ENCODE peak calls at places on chromosomes 16 and 17, in ten cellular contexts. O is right lobe of liver, Q is body of pancreas, D is lower leg skin, X is esophagus squamous epithelium, J is breast epithelium, U is tibial nerve, I is prostate gland, K is GM12891, G is IMR-90. C is an unnamed sample.

GRCh38 chr16:84785843-84786538 is 33.8 kb upstream of the CRISPLD2 start:
- DNase-seq in G (peak), Q (peak), O (no peak), D (no peak), J (no peak), X (no peak), I (no peak), K (no peak), U (no peak), C (no peak)

GRCh38 chr16:1494129-1494640 is 1.0 kb downstream of the TELO2 start:
- DNase-seq in Q (no peak), K (no peak), J (no peak), O (peak), X (no peak), G (peak), I (peak), D (no peak), U (peak), C (no peak)

GRCh38 chr16:48452991-48453760 is 68.0 kb upstream of the SIAH1 start:
- DNase-seq in O (no peak), U (no peak), J (no peak), D (no peak), G (no peak), K (no peak), X (no peak), I (no peak), Q (no peak), C (no peak)

GRCh38 chr17:75182319-75182568 is 515 bp downstream of the SUMO2 start:
- DNase-seq in D (no peak), I (no peak), K (no peak), J (no peak), X (no peak), O (peak), G (no peak), U (no peak), Q (no peak), C (no peak)

GRCh38 chr17:14214271-14214670 is 22.4 kb downstream of the CDRT15 start:
- DNase-seq in D (no peak), K (no peak), X (no peak), I (no peak), G (peak), U (no peak), O (no peak), Q (no peak), J (no peak), C (no peak)

GRCh38 chr17:80104321-80104955 is 3.1 kb downstream of the GAA start:
- DNase-seq in D (no peak), K (no peak), I (no peak), U (no peak), J (no peak), O (no peak), G (no peak), Q (no peak), X (no peak), C (no peak)

GRCh38 chr17:12867726-12868125 is 78.4 kb downstream of the ARHGAP44 start:
- DNase-seq in J (no peak), K (no peak), O (no peak), U (no peak), X (no peak), I (no peak), Q (no peak), D (no peak), G (no peak), C (no peak)

GRCh38 chr17:55743103-55743679 is 7.7 kb upstream of the PCTP start:
- DNase-seq in Q (peak), U (no peak), D (no peak), K (no peak), J (peak), I (peak), O (peak), G (no peak), X (no peak), C (no peak)

GRCh38 chr16:4846503-4846900 is 586 bp downstream of the GLYR1 start:
- DNase-seq in J (no peak), U (peak), Q (peak), D (peak), O (peak), X (no peak), K (peak), G (peak), I (peak), C (peak)

GRCh38 chr16:85029413-85029794 is 1.8 kb downstream of the KIAA0513 start:
- DNase-seq in G (peak), X (no peak), Q (no peak), K (peak), I (peak), D (no peak), O (no peak), U (no peak), J (no peak), C (peak)

GRCh38 chr17:82020874-82021727 is 1.6 kb downstream of the CENPX start:
- DNase-seq in G (peak), X (no peak), O (peak), I (peak), J (peak), K (no peak), D (no peak), Q (peak), U (peak), C (no peak)

GRCh38 chr16:78292726-78293380 is 193.4 kb downstream of the WWOX start:
- DNase-seq in U (peak), D (peak), I (no peak), J (no peak), Q (no peak), X (no peak), K (no peak), O (peak), G (no peak), C (no peak)

DNA sequence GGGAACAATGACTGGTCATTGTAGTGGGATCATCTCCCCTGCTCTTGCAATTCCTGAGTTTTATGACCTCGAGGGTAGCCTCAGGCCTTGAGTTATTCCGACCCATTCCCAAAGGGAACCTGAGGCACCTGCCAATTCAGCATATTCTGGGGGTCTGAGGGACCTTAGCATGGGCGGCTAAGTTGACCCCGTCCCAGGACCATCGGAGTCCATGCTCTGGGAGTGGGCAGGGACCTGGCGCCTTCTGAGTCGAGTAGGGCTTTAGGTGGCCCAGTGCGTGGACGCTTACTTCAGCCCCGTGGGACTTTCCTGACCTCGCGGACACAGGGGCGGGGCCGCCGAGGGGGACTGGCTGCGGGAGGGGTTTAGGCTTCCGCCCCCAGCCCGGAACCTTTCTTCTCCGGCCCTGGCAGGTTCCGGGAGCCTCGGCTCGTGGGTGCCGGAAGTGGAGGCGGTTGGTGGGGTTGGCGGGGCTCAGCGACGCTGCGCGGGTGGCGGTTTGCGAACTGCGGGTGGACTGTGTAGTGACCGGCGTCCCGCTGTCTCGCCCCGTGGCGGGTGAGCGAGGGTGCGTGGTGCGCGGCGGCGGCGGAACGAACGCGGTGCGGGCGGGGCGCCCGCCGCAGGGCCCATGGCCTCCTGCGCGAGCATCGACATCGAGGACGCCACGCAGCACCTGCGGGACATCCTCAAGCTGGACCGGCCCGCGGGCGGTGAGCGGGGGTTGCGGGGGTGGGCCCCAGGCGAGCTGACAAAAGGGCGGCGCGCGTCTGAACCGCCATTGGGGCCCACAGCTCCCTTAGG is at the start of gene EDC4:
- DNase-seq in G (peak), O (peak), U (peak), J (peak), Q (peak), D (peak), K (peak), I (peak), X (peak), C (peak)
- TF ChIP-seq POLR2A in G (peak), O (peak), U (peak), J (peak), Q (peak), D (no peak), K (peak), I (peak), X (peak), C (peak)

GRCh38 chr17:47924785-47925676 is 16.3 kb upstream of the PNPO start:
- DNase-seq in U (no peak), G (no peak), I (no peak), D (no peak), K (no peak), X (no peak), Q (no peak), J (no peak), O (no peak), C (no peak)
- TF ChIP-seq POLR2A in U (no peak), G (no peak), I (no peak), D (no peak), K (no peak), X (no peak), Q (no peak), J (no peak), O (no peak), C (no peak)

GRCh38 chr16:23695756-23696155 is 17.1 kb downstream of the PLK1 start:
- DNase-seq in O (no peak), J (no peak), G (no peak), X (no peak), K (no peak), U (no peak), Q (no peak), D (no peak), I (no peak), C (no peak)
- TF ChIP-seq POLR2A in O (no peak), J (no peak), G (no peak), X (no peak), K (no peak), U (no peak), Q (no peak), D (no peak), I (no peak), C (no peak)

GRCh38 chr16:28531777-28532744 is 6.7 kb downstream of the NUPR1 start:
- DNase-seq in U (peak), D (peak), J (peak), I (no peak), O (peak), K (no peak), X (no peak), G (no peak), Q (peak), C (no peak)
- TF ChIP-seq POLR2A in U (no peak), D (no peak), J (no peak), I (no peak), O (peak), K (no peak), X (no peak), G (no peak), Q (peak), C (no peak)

GRCh38 chr17:28661635-28662526 is at the start of the genes SDF2 and SUPT6H:
- DNase-seq in K (peak), X (peak), O (peak), U (peak), J (peak), G (peak), D (peak), I (peak), Q (peak), C (peak)
- TF ChIP-seq POLR2A in K (peak), X (peak), O (peak), U (peak), J (peak), G (peak), D (peak), I (peak), Q (peak), C (peak)

GRCh38 chr17:29245401-29245800 is 1.3 kb upstream of the CRYBA1 start:
- DNase-seq in G (no peak), J (no peak), O (no peak), Q (no peak), U (no peak), D (no peak), K (no peak), X (no peak), I (no peak), C (no peak)

GRCh38 chr17:29242790-29243189 is 3.9 kb upstream of the CRYBA1 start:
- DNase-seq in Q (no peak), G (no peak), X (no peak), O (no peak), J (no peak), K (no peak), I (no peak), U (no peak), D (no peak), C (no peak)

GRCh38 chr17:29241015-29241963 is 5.4 kb upstream of the CRYBA1 start:
- DNase-seq in U (no peak), G (peak), J (no peak), Q (no peak), O (peak), D (no peak), I (no peak), X (no peak), K (no peak), C (no peak)

GRCh38 chr17:29242051-29242450 is 4.6 kb upstream of the CRYBA1 start:
- DNase-seq in O (no peak), I (no peak), Q (no peak), G (no peak), J (no peak), D (no peak), U (no peak), X (no peak), K (no peak), C (no peak)

GRCh38 chr17:29243792-29244191 is 2.9 kb upstream of the CRYBA1 start:
- DNase-seq in U (no peak), I (no peak), Q (no peak), K (no peak), J (no peak), D (no peak), X (no peak), O (no peak), G (peak), C (no peak)
- TF ChIP-seq POLR2A in U (no peak), I (no peak), Q (no peak), K (no peak), J (no peak), D (no peak), X (no peak), O (no peak), G (no peak), C (no peak)

DNA sequence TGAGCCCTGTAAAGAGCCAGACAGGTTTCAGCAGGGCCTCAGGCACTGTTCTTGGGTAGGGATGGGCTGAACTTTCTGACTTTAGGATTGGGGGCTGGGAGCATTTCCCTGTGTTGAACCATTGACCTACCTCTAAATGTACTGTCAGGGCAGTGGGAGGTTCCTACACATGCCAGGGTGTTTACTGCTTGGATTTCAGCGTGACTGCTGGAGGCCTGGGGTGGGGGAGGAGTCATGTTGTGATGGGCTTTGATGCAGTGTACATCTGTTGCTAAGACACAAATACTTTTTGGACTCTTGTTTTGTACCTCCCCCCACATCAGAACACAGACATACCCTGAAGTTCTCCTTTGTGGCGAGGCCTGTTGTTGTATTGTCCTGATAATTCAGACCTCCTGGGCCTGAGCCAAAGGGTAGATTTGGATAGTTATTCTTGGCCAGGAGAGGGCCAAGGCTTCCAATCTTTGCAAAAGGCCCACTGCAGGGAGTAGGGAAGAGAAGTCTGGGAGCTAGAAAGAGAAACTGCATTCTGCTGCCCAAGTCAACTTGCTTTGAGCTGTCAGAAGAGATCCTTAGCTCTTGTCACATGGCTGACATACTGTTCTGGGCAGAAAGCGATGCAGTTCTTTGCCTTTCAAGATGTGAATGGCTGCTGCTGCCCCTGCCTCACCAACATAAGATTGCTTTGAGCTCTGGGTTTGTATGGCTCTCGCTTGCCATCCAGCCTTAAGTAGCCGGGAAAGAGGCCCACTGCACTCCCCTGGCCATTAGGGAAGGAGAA is 3.7 kb downstream of the NFE2L1 start:
- DNase-seq in Q (peak), U (peak), D (peak), J (no peak), X (no peak), I (peak), G (peak), K (no peak), O (no peak), C (no peak)
- TF ChIP-seq POLR2A in Q (no peak), U (no peak), D (no peak), J (no peak), X (no peak), I (no peak), G (no peak), K (no peak), O (no peak), C (no peak)

GRCh38 chr17:77197115-77197514 is 56.3 kb downstream of the SEC14L1 start:
- DNase-seq in J (no peak), Q (no peak), D (no peak), X (no peak), K (no peak), U (no peak), I (no peak), G (no peak), O (no peak), C (no peak)

GRCh38 chr17:77204531-77204930 is 63.8 kb downstream of the SEC14L1 start:
- DNase-seq in I (no peak), G (no peak), K (no peak), D (no peak), Q (no peak), O (no peak), U (no peak), J (no peak), X (no peak), C (no peak)

GRCh38 chr17:77203436-77203835 is 62.7 kb downstream of the SEC14L1 start:
- DNase-seq in U (no peak), I (no peak), G (no peak), O (no peak), D (no peak), K (no peak), Q (no peak), J (no peak), X (no peak), C (no peak)

GRCh38 chr17:77203846-77204245 is 63.1 kb downstream of the SEC14L1 start:
- DNase-seq in J (no peak), I (no peak), Q (no peak), U (no peak), D (no peak), G (no peak), X (no peak), K (no peak), O (no peak), C (no peak)

GRCh38 chr17:77200711-77201110 is 59.9 kb downstream of the SEC14L1 start:
- DNase-seq in O (no peak), D (no peak), I (no peak), J (no peak), U (no peak), G (no peak), X (no peak), K (no peak), Q (no peak), C (no peak)
- TF ChIP-seq POLR2A in O (no peak), D (no peak), I (no peak), J (no peak), U (no peak), G (no peak), X (no peak), K (no peak), Q (no peak), C (no peak)

GRCh38 chr16:67305216-67306071 is 21.1 kb downstream of the KCTD19 start:
- DNase-seq in Q (no peak), O (no peak), U (no peak), K (no peak), J (no peak), X (no peak), G (no peak), I (no peak), D (no peak), C (no peak)
- TF ChIP-seq POLR2A in Q (no peak), O (no peak), U (no peak), K (no peak), J (no peak), X (no peak), G (no peak), I (no peak), D (no peak), C (no peak)

GRCh38 chr16:2904100-2904921 is 7.4 kb upstream of the FLYWCH1 start:
- DNase-seq in X (no peak), G (peak), D (peak), O (peak), U (peak), J (peak), K (peak), I (peak), Q (peak), C (peak)
- TF ChIP-seq POLR2A in X (peak), G (no peak), D (no peak), O (no peak), U (no peak), J (no peak), K (no peak), I (peak), Q (peak), C (no peak)